ENCODE peak calls at places on chromosomes 7 and 10, in five cellular contexts. M is stimulated activated CD8-positive, alpha-beta memory T cell treated with anti-CD3 and anti-CD28 coated beads, Interleukin-7, amount 100 ng/mL, for 4 hours; I is activated gamma-delta T cell treated with anti-CD3 and anti-CD28 coated beads, Interleukin-2, amount 50 U/mL, for 16 hours; W is HT-29; Z is stromal cell of bone marrow. X is an unnamed sample.
A peak's percentile ranks its signal among the peaks of the same experiment; 100 is the strongest.

GRCh38 chr7:17937506-17938115 is 2.7 kb downstream of the SNX13 start:
- DNase-seq in M (no peak), I (no peak), W (peak; percentile 31), Z (no peak), X (no peak)

GRCh38 chr7:4753610-4754432 is 21.6 kb upstream of the AP5Z1 start:
- DNase-seq in M (peak; percentile 67), I (peak; percentile 69), W (peak; percentile 87), Z (peak; percentile 5), X (peak; percentile 22)

GRCh38 chr10:71852335-71852937 is 1.4 kb upstream of the PSAP start:
- DNase-seq in M (no peak), I (no peak), W (no peak), Z (no peak), X (no peak)

GRCh38 chr7:127514499-127514898 is 70.9 kb downstream of the GCC1 start:
- DNase-seq in M (no peak), I (no peak), W (peak; percentile 42), Z (peak; percentile 33), X (no peak)

GRCh38 chr7:24851791-24852190 is 94.5 kb upstream of the GSDME start:
- DNase-seq in M (no peak), I (no peak), W (no peak), Z (no peak), X (no peak)

GRCh38 chr7:2204446-2204845 is 28.3 kb downstream of the MAD1L1 start:
- DNase-seq in M (no peak), I (no peak), W (no peak), Z (no peak), X (no peak)

GRCh38 chr10:73439605-73440298 is 6.4 kb upstream of the MSS51 start:
- DNase-seq in M (no peak), I (no peak), W (no peak), Z (peak; percentile 52), X (peak; percentile 25)

GRCh38 chr10:91313-91712 is 42.2 kb upstream of the TUBB8 start:
- DNase-seq in M (no peak), I (no peak), W (no peak), Z (no peak), X (no peak)

GRCh38 chr10:97771055-97771811 is 566 bp downstream of the SFRP5 start:
- DNase-seq in M (no peak), I (no peak), W (no peak), Z (peak; percentile 3), X (peak; percentile 3)

GRCh38 chr10:110840923-110841428 is 30.8 kb upstream of the PDCD4 start:
- DNase-seq in M (no peak), I (no peak), W (no peak), Z (no peak), X (no peak)

GRCh38 chr7:29141981-29142380 is 4.4 kb downstream of the CPVL start:
- DNase-seq in M (no peak), I (no peak), W (peak; percentile 46), Z (no peak), X (no peak)

GRCh38 chr10:93821051-93821772 is 63.5 kb downstream of the LGI1 start:
- DNase-seq in M (no peak), I (no peak), W (peak; percentile 59), Z (peak; percentile 38), X (peak; percentile 35)

GRCh38 chr7:54260868-54261475 is 281.2 kb upstream of the VSTM2A start:
- DNase-seq in M (no peak), I (no peak), W (no peak), Z (peak; percentile 5), X (no peak)

GRCh38 chr7:24812313-24812945 is 55.2 kb upstream of the GSDME start:
- DNase-seq in M (peak; percentile 14), I (peak; percentile 23), W (peak; percentile 88), Z (no peak), X (no peak)

GRCh38 chr10:62095341-62096071 is 173.1 kb downstream of the RTKN2 start:
- DNase-seq in M (no peak), I (no peak), W (peak; percentile 45), Z (peak; percentile 79), X (peak; percentile 50)

GRCh38 chr7:113774182-113774807 is 144.5 kb downstream of the PPP1R3A start:
- DNase-seq in M (no peak), I (no peak), W (peak; percentile 63), Z (peak; percentile 50), X (no peak)

GRCh38 chr10:113230018-113230610 is 280.1 kb downstream of the TCF7L2 start:
- DNase-seq in M (no peak), I (no peak), W (no peak), Z (no peak), X (no peak)

GRCh38 chr7:44461387-44461786 is 29.1 kb downstream of the NUDCD3 start:
- DNase-seq in M (no peak), I (no peak), W (no peak), Z (no peak), X (peak; percentile 40)

GRCh38 chr10:13272164-13272571 is 27.7 kb downstream of the PHYH start:
- DNase-seq in M (no peak), I (no peak), W (no peak), Z (peak; percentile 12), X (peak; percentile 9)

GRCh38 chr10:95445837-95446347 is 115.3 kb downstream of the SORBS1 start:
- DNase-seq in M (no peak), I (no peak), W (peak; percentile 74), Z (peak; percentile 26), X (peak; percentile 41)

GRCh38 chr10:72248477-72249151 is 25.1 kb upstream of the DDIT4 start:
- DNase-seq in M (peak; percentile 55), I (peak; percentile 56), W (peak; percentile 62), Z (no peak), X (no peak)

GRCh38 chr10:123614888-123615287 is 51.3 kb upstream of the GPR26 start:
- DNase-seq in M (no peak), I (no peak), W (peak; percentile 45), Z (peak; percentile 11), X (no peak)

GRCh38 chr10:36344240-36344639 is 702.1 kb upstream of the FZD8 start:
- DNase-seq in M (no peak), I (no peak), W (no peak), Z (peak; percentile 25), X (peak; percentile 12)

GRCh38 chr7:143385891-143386781 is 5.0 kb downstream of the ZYX start:
- DNase-seq in M (no peak), I (no peak), W (no peak), Z (no peak), X (no peak)

GRCh38 chr7:50793115-50793946 is 10.6 kb upstream of the GRB10 start:
- DNase-seq in M (no peak), I (no peak), W (peak; percentile 29), Z (no peak), X (peak; percentile 19)